ENCODE peak calls at places on chromosomes 11 and 22, in seven cellular contexts. M is K562, D is SK-N-SH, H is GM12878, U is sigmoid colon, Q is suprapubic skin, R is upper lobe of left lung. P is an unnamed sample.
A peak's percentile ranks its signal among the peaks of the same experiment; 100 is the strongest.

GRCh38 chr11:126336646-126337045 is 18.8 kb upstream of the ST3GAL4 start:
- DNase-seq in Q (peak; percentile 56), R (no peak), D (no peak), U (no peak), M (no peak), H (no peak), P (no peak)

GRCh38 chr11:86484164-86484794 is 109.6 kb downstream of the CCDC81 start:
- DNase-seq in D (no peak), Q (peak; percentile 81), M (peak; percentile 63), H (no peak), R (peak; percentile 49), U (peak; percentile 75), P (no peak)

GRCh38 chr22:47623056-47623739 is 860.7 kb downstream of the TBC1D22A start:
- DNase-seq in U (peak; percentile 28), Q (no peak), R (no peak), D (no peak), H (no peak), M (no peak), P (no peak)

GRCh38 chr11:73907191-73907590 is 30.4 kb downstream of the PAAF1 start:
- DNase-seq in R (no peak), D (no peak), Q (no peak), U (no peak), M (peak; percentile 49), H (no peak), P (no peak)

GRCh38 chr11:2447951-2448650 is 3.3 kb downstream of the KCNQ1 start:
- DNase-seq in H (no peak), M (no peak), Q (peak; percentile 37), R (no peak), D (peak; percentile 20), U (no peak), P (no peak)

GRCh38 chr11:14336507-14337503 is 22.2 kb downstream of the RRAS2 start:
- DNase-seq in H (no peak), U (no peak), M (peak; percentile 60), Q (no peak), R (no peak), D (no peak), P (no peak)

GRCh38 chr11:8658210-8658968 is 24.1 kb downstream of the TRIM66 start:
- DNase-seq in H (no peak), Q (no peak), M (no peak), R (no peak), D (no peak), U (no peak), P (no peak)

GRCh38 chr11:61545341-61545740 is 35.5 kb downstream of the SYT7 start:
- DNase-seq in D (peak; percentile 76), H (no peak), Q (no peak), M (peak; percentile 38), R (no peak), U (no peak), P (no peak)

GRCh38 chr11:31913985-31914384 is 102.9 kb upstream of the PAX6 start:
- DNase-seq in U (no peak), M (no peak), D (no peak), Q (no peak), R (no peak), H (peak; percentile 34), P (no peak)

GRCh38 chr22:41782316-41782715 is 18.2 kb upstream of the CCDC134 start:
- DNase-seq in R (no peak), D (no peak), H (no peak), Q (no peak), U (no peak), M (no peak), P (no peak)

GRCh38 chr11:36213050-36213840 is 76.0 kb downstream of the COMMD9 start:
- DNase-seq in Q (no peak), R (peak; percentile 20), H (no peak), M (no peak), U (no peak), D (peak; percentile 61), P (no peak)

GRCh38 chr11:36215688-36216050 is 73.6 kb downstream of the COMMD9 start:
- DNase-seq in Q (no peak), U (no peak), D (no peak), H (no peak), R (no peak), M (no peak), P (no peak)

GRCh38 chr11:36214976-36215687 is 74.1 kb downstream of the COMMD9 start:
- DNase-seq in Q (no peak), D (no peak), H (no peak), U (no peak), M (no peak), R (no peak), P (no peak)

GRCh38 chr11:36216061-36216615 is 73.1 kb downstream of the COMMD9 start:
- DNase-seq in Q (no peak), H (no peak), R (no peak), M (no peak), U (no peak), D (no peak), P (no peak)

DNA sequence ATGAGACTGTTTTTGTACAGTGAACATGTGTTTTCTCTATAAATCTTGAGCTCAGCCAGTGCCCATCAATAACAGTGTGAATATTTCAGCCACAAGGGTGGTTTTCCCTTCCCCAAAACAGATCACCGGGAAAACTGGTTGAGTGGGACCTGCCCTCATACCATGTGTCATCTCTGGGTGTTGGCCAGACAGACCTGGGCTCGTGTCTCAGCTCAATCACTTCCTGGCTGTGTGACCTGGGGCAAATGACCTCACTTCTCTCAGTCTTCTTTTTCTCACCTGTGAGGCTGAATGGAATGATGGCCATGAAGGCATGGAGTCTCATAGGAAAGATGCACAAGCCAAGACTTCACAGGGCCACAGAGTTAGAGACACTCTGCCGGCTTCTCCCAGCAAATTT is 74.7 kb downstream of the COMMD9 start:
- DNase-seq in M (no peak), U (no peak), Q (no peak), R (no peak), H (no peak), D (no peak), P (no peak)
- TF ChIP-seq EP300 in M (no peak), U (no peak), Q (no peak), R (no peak), H (no peak), D (no peak), P (no peak)

GRCh38 chr11:128195057-128195751 is 392.2 kb downstream of the ETS1 start:
- DNase-seq in H (no peak), Q (no peak), D (no peak), M (peak; percentile 9), U (no peak), R (no peak), P (no peak)
- TF ChIP-seq POLR2AphosphoS5 in H (no peak), Q (no peak), D (no peak), M (no peak), U (no peak), R (peak; percentile 76), P (no peak)

DNA sequence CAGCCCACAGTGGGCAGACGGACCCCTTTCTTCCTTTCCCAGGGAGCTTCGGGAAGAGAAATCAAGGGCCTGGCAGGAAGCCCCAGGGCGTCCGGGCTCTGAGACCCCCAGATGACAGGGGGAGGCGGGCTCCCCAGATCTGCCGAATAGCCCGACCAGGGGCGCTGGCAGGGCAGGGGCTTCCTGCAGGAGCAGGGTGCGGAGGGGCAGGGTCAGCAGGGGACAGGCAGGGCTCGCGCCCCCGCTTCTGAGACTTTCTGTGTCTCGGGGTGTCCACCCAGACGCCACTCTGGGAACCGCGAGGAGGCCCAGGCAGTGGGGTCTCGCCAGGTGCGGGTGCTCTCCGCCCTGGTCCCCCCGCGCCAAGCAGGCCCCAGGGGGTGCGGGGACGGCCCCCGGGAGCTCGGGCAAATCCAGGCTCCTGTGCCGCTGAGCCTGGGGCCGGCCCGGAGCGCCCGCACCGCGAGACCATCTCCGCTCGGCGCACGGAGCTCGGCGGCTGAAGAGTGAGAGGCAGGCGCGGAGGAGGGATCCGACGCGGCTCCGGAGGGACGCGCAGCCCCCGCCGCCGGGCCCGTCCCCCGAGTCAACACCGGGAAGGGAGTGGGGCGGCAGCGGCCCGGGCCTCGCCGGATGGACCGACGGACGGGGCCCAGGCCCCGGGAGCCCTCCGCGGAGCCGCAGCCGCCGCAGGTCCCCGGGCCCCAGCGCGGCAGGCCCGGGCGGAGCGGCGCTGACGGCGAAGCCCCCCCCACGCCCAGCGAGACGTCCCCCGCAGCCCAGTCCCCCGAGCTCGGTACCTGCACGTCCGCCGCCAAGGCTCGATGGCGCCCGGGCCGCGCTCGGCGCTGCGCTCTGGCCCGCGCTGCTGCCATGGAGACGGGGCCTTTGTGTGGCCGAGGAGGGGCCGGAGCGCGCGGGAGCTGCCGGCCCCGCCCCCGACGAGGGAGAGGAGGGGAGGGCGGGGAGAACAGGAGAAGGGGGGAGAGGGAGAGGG is at the start of gene PLXNB2:
- DNase-seq in M (peak; percentile 85), U (peak; percentile 93), Q (no peak), H (no peak), R (peak; percentile 96), D (peak; percentile 96), P (peak; percentile 84)
- TF ChIP-seq EP300 in M (no peak), U (no peak), Q (no peak), H (no peak), R (no peak), D (no peak), P (no peak)

GRCh38 chr22:49582171-49582570 is 245.5 kb downstream of the BRD1 start:
- DNase-seq in D (peak; percentile 46), U (no peak), H (no peak), M (no peak), R (no peak), Q (no peak), P (no peak)
- TF ChIP-seq POLR2AphosphoS5 in D (no peak), U (no peak), H (no peak), M (no peak), R (no peak), Q (no peak), P (no peak)

DNA sequence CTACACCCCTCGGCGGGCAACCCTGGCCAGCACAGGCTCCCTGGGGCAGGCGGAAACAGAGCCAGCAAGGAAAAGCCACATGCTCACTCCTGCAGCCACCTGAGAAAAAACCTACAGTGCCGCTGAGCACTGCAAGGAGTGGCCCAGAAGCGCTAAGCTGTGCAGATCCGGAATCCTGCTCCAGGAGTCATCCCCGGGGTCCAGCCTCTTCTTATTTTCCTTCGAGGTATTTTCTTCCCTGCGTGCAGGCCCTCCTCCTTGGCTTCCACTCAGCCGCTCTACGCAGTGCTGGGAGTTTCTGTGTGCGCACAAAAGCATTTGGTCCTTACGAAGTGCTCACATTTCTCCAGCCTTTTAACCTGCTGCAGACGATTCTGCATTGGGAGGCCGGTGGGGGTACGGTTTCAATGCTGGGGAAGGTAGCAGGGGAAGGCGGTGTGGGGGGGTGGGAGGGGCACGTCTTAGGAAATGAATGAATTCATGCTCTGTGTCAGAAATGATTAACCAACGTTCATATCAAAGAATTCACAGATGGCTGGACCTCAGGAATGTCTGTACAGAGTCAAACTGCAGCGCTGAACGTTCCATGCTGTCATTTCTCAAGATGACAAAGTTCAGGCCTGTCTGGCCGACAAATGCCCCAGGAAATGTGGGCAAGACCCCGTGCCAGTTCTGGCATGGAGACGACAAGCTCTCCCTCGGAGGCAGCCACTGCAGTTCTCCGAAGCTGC is 81.2 kb downstream of the TRMU start:
- DNase-seq in M (no peak), D (no peak), U (no peak), Q (no peak), R (no peak), H (no peak), P (no peak)
- TF ChIP-seq EP300 in M (no peak), D (no peak), U (no peak), Q (no peak), R (no peak), H (no peak), P (no peak)